ENCODE peak calls at places on chromosomes 13 and 19, in five cellular contexts. X, I, L, K and P are unnamed samples. For H3K4me1, the result is how much of the 10 kb centered on the place peaks cover.

GRCh38 chr19:45448887-45449299 is 18.9 kb upstream of the FOSB start:
- DNase-seq in L (no peak), I (no peak), K (no peak), X (no peak), P (no peak)

GRCh38 chr19:7868326-7868670 is 5.9 kb downstream of the PRR36 start:
- DNase-seq in I (no peak), K (no peak), L (no peak), X (no peak), P (no peak)

GRCh38 chr13:28408235-28408848 is 86.6 kb downstream of the FLT1 start:
- DNase-seq in K (peak), X (no peak), L (no peak), I (no peak), P (no peak)

GRCh38 chr13:79423801-79424642 is 18.0 kb upstream of the RBM26 start:
- DNase-seq in X (no peak), L (no peak), K (no peak), I (no peak), P (no peak)

GRCh38 chr19:35216026-35216832 is 12.3 kb downstream of the FAM187B start:
- DNase-seq in I (no peak), X (no peak), K (no peak), L (no peak), P (no peak)

GRCh38 chr19:31444931-31445330 is 95.7 kb upstream of the TSHZ3 start:
- DNase-seq in K (no peak), L (no peak), I (no peak), X (no peak), P (peak)

GRCh38 chr13:39347926-39348901 is 254.8 kb downstream of the LHFPL6 start:
- DNase-seq in X (no peak), I (no peak), L (no peak), K (no peak), P (no peak)

GRCh38 chr13:101059803-101060202 is 356.5 kb downstream of the NALCN start:
- DNase-seq in I (no peak), L (no peak), X (no peak), K (no peak), P (no peak)

GRCh38 chr19:30482956-30483355 is 110.8 kb downstream of the ZNF536 start:
- DNase-seq in I (no peak), X (no peak), L (no peak), K (no peak), P (no peak)

GRCh38 chr19:2308114-2308556 is at the start of gene LINGO3:
- DNase-seq in L (no peak), X (no peak), I (no peak), K (no peak), P (no peak)

GRCh38 chr19:39843919-39844793 is 2.0 kb downstream of the FBL start:
- DNase-seq in L (no peak), X (no peak), K (no peak), I (no peak), P (no peak)

GRCh38 chr19:18743281-18743825 is 47.8 kb downstream of the COMP start:
- DNase-seq in X (peak), K (peak), L (no peak), I (peak), P (peak)

GRCh38 chr19:44890366-44891015 is 563 bp upstream of the TOMM40 start:
- DNase-seq in K (peak), L (peak), X (peak), I (no peak), P (peak)

GRCh38 chr19:4816388-4817165 is 14.9 kb downstream of the TICAM1 start:
- DNase-seq in X (no peak), K (no peak), I (no peak), L (no peak), P (no peak)

GRCh38 chr19:14563989-14564650 is 7.7 kb downstream of the NDUFB7 start:
- DNase-seq in X (no peak), I (no peak), K (no peak), L (no peak), P (no peak)

GRCh38 chr19:23817519-23817918 is 58.8 kb upstream of the ZNF681 start:
- DNase-seq in K (peak), X (no peak), L (no peak), I (peak), P (no peak)

GRCh38 chr19:1041272-1041834 is 1.4 kb downstream of the ABCA7 start:
- DNase-seq in K (no peak), X (no peak), L (no peak), I (no peak), P (no peak)

GRCh38 chr19:1041835-1042685 is 2.2 kb downstream of the ABCA7 start:
- DNase-seq in L (no peak), K (no peak), I (peak), X (no peak), P (no peak)

GRCh38 chr19:1038995-1039645 is 787 bp upstream of the ABCA7 start:
- DNase-seq in X (no peak), K (no peak), L (no peak), I (no peak), P (no peak)

GRCh38 chr19:1040476-1041271 is 767 bp downstream of the ABCA7 start:
- DNase-seq in L (peak), X (peak), I (peak), K (peak), P (peak)

DNA sequence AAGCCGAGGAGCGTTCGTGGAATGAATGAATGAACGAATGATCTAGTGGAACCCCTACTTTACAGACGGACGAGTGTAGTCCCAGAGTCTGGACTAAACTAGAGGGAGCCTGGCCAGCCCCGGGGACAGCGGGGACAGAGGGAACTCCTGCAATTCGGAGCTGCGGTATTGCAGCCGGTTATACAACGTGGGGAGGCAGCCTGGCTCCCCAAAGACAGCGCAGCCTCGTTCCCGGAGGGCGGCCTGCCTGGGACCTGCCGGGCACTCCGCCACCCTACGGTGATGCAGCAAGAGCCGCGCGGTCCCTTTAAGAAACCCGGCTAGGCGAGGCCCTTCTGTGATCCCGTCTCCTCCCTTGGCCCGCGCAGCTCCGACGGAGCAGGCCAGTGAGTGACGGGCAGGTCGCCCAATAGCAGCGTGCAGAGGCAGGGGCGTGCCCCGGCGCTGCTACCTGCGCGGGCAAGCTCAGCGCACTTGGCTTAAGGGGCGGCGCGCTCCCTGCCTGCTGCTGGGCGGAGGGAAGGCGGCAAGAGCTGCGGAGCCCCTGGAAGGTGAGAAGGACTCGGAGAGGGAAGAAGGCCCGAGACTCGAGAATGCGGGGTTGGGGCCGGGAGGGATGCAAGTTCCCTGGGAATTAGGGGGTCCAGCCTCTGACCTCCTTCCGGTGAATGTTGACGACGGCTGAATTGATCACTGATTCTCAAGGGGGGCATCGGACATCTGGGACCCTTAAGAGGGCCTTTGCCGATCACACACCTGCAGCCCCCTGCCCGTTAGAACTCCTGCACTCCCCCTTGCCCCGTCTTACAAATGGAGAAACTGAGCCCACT is at the start of gene ABCA7:
- DNase-seq in L (peak), X (peak), I (peak), K (peak), P (peak)
- H3K4me1 ChIP-seq in L (under half), X (under half), I (under half), K (under half), P (under half)

DNA sequence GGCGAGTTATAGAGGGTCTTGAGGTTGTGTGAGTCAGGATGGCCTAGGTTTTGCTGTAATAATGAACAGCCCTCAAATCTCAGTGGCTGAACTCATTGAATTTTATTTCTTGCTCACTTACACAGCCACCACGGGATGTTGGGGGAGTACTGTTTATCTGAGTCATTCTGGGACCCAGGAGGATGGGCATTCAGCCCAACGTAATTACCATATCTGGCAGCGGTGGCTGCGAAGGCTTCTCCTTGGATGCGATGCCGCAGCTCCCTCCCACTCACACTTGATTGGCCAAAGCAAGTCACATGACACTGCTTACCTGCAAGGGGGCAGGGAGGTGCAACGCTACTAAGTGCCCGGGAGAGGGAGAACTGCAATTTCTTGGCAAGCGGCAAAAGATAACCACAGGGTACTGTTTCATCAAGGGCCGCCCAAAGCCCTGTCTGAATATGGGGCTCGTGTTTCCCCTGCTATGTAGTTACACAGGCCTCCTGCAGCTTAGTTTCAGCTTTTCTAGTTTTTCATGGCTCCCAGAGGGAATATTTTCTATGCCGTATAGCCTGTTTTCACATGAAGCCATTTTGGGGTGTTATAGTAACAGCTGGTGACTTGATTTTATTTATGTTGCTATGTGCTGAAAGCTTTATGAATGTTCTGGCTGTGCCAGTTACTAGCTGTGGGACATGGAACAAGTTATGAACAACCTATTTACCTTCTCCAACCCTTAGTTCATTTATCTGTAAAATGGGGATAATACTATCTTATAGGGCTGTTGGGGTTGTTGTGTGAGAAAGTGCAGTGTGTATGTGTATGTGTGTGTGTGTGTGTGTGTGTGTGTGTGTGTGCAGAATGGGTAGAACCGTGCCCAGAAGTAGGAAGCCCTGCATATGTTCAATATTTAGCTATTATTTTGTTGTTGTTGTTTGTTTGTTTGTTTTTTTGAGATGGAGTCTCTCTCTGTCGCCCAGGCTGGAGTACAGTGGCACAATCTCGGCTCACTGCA is 20.1 kb downstream of the ZSWIM9 start:
- DNase-seq in X (no peak), K (no peak), L (no peak), I (peak), P (peak)
- TF ChIP-seq CTCF in X (no peak), K (no peak), L (no peak), I (no peak), P (no peak)

DNA sequence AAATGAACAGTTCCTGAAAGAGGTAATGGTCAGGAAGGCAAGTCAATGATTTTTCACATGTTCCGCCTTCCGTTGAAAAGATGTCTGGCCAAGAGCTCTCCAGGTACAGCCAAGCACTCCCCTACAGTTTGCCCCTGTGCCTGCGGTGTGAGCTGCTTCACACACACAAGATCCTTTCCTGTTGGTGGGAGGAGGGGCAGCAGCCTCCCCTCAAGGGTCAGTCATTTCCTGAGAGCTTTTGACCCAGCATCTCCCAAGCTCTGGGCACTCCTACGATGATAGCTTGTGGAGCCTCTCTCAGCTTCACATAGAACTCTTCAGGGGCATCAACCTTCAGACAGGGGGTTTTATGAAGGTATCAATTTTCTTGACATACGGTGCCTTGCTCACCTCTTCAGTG is 86.9 kb downstream of the DOCK9 start:
- DNase-seq in L (no peak), K (no peak), X (no peak), I (no peak), P (no peak)
- H3K4me1 ChIP-seq in L (under half), K (under half), X (under half), I (under half), P (under half)

GRCh38 chr13:19586904-19587634 is 25.7 kb upstream of the TPTE2 start:
- DNase-seq in I (no peak), K (no peak), X (no peak), L (peak), P (peak)

GRCh38 chr13:19589312-19589711 is 28.0 kb upstream of the TPTE2 start:
- DNase-seq in X (no peak), K (no peak), L (no peak), I (no peak), P (no peak)

GRCh38 chr13:19590423-19590822 is 29.1 kb upstream of the TPTE2 start:
- DNase-seq in I (no peak), X (no peak), K (no peak), L (no peak), P (no peak)

GRCh38 chr13:19591864-19592263 is 30.5 kb upstream of the TPTE2 start:
- DNase-seq in K (no peak), I (no peak), X (no peak), L (no peak), P (no peak)

GRCh38 chr13:19587635-19588300 is 26.4 kb upstream of the TPTE2 start:
- DNase-seq in X (no peak), I (no peak), K (no peak), L (no peak), P (no peak)
- TF ChIP-seq CTCF in X (no peak), I (peak), K (peak), L (peak), P (no peak)

GRCh38 chr19:42280761-42281174 is 11.7 kb downstream of the CIC start:
- DNase-seq in I (no peak), L (no peak), K (peak), X (no peak), P (peak)
- H3K4me1 ChIP-seq in I (half or more), L (half or more), K (under half), X (under half), P (under half)

DNA sequence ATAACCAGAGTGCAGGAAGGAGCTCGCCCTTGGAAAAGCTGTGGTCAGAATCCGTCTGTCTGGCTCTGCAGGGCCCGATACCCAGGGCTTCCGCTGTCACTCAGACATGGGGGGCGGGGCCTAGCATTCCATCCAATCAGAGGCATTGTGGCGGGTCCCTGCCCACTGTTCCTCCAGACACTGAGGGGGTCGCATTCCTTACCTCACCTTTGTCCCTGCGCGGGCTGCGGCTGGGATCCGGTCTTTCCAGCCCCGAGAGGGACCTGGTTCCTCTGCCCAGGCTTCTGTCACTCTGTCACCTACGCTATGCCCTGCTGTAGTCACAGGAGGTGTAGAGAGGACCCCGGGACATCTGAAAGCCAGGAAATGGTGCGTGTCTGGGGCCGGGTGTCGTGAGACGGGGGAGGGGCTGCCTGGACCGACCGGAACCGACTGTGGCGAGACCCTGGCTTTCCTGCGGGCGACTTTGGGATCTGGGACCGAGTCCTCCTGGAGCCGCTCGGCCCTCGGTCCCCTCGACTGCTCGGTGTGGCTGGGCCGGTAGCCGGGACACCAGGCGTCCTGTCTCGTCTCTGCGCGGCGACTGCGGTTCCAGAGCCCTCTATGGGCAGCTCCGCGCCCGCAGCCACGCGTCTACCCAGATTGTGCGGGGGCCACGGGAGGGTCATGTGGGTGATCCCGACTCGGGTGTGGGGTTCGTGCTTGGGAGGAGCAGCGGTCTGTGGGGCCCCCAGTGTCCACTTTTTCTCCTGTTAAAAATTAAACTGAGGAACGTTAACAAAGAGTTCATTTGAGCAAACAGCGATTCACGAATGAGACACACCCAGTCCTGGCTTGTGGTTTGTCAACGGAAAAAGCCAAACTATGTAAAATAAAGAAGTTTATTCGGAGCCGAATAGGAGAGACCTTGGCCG is at the start of gene ZNF69:
- DNase-seq in X (peak), L (no peak), K (peak), I (peak), P (peak)
- TF ChIP-seq CTCF in X (no peak), L (no peak), K (no peak), I (no peak), P (no peak)

GRCh38 chr13:32783067-32783466 is 196.8 kb downstream of the PDS5B start:
- DNase-seq in X (no peak), L (no peak), I (no peak), K (no peak), P (no peak)
- H3K4me1 ChIP-seq in X (under half), L (under half), I (under half), K (under half), P (under half)

GRCh38 chr19:20067898-20068297 is 9.9 kb upstream of the ZNF90 start:
- DNase-seq in X (no peak), K (no peak), L (no peak), I (no peak), P (peak)
- TF ChIP-seq CTCF in X (no peak), K (no peak), L (no peak), I (no peak), P (no peak)

GRCh38 chr19:54311486-54311885 is 1.5 kb downstream of the LILRA5 start:
- DNase-seq in I (no peak), X (no peak), K (no peak), L (no peak), P (no peak)
- H3K4me1 ChIP-seq in I (under half), X (under half), K (under half), L (under half), P (under half)

DNA sequence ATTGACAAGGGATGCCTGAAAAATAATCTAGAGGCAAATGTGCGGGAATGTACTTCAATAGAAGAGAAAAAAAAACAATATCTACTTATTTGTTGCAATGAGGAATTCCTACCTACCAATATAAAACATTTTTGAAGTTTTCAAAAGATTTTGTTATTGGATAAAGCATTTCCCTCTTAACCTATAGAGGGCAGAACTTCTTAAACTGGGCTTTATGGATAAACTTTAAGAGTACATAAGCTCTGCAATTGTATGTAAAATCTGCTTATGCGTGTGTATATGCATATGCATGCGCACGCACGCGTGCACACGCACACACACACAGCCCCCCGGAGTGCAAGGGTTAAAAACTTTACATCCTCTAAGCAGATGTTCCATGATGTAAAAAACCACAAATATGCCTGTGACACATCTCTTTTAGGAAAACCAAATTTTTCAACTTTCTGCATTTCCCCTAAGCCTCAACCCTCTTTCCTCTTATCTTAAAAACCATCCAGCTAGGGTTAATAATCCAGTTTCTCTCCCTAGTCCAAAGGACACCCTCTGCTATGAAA is 73.1 kb upstream of the OXGR1 start:
- DNase-seq in L (no peak), K (no peak), X (no peak), I (no peak), P (no peak)
- TF ChIP-seq CTCF in L (no peak), K (no peak), X (no peak), I (no peak), P (no peak)